ENCODE peak calls at places on chromosome 18, in six cellular contexts. M is substantia nigra; Z is heart left ventricle; F is HL-60; D is activated CD4-positive, alpha-beta T cell treated with anti-CD3 and anti-CD28 coated beads, Interleukin-2, amount 50 U/mL, for 1 hour; I is osteoblast. X is an unnamed sample.

GRCh38 chr18:24052053-24052452 is 37.5 kb downstream of the TTC39C start:
- DNase-seq in F (no peak), D (no peak), I (no peak), Z (no peak), M (no peak), X (no peak)

GRCh38 chr18:34933880-34934689 is 107.1 kb upstream of the MAPRE2 start:
- DNase-seq in Z (no peak), I (no peak), D (no peak), M (no peak), F (no peak), X (no peak)

GRCh38 chr18:52422985-52423601 is 83.1 kb downstream of the DCC start:
- DNase-seq in I (no peak), D (no peak), Z (no peak), M (no peak), F (no peak), X (no peak)

GRCh38 chr18:45825258-45825744 is at the start of gene SIGLEC15:
- DNase-seq in Z (no peak), F (no peak), D (no peak), I (no peak), M (no peak), X (no peak)

GRCh38 chr18:43279015-43279758 is 1.9 kb upstream of the SYT4 start:
- DNase-seq in Z (no peak), F (peak), M (peak), I (no peak), D (no peak), X (no peak)

GRCh38 chr18:43193336-43193735 is 77.9 kb upstream of the RIT2 start:
- DNase-seq in M (no peak), F (no peak), D (no peak), Z (no peak), I (no peak), X (no peak)

GRCh38 chr18:3054214-3054613 is 41.3 kb upstream of the LPIN2 start:
- DNase-seq in F (no peak), D (no peak), I (no peak), Z (no peak), M (no peak), X (no peak)

GRCh38 chr18:38790303-38790702 is 1224.7 kb upstream of the CELF4 start:
- DNase-seq in D (no peak), M (no peak), Z (no peak), F (no peak), I (no peak), X (no peak)

GRCh38 chr18:39604836-39605235 is 2039.2 kb upstream of the CELF4 start:
- DNase-seq in I (no peak), F (no peak), Z (no peak), M (no peak), D (no peak), X (no peak)

GRCh38 chr18:10006261-10006903 is 92.6 kb downstream of the VAPA start:
- DNase-seq in I (peak), M (no peak), Z (no peak), D (no peak), F (peak), X (peak)

GRCh38 chr18:73841661-73842060 is 306.0 kb downstream of the FBXO15 start:
- DNase-seq in D (no peak), F (no peak), M (no peak), Z (no peak), I (no peak), X (no peak)

GRCh38 chr18:67766930-67767329 is 250.4 kb upstream of the DSEL start:
- DNase-seq in I (no peak), D (no peak), Z (no peak), F (no peak), M (no peak), X (peak)

GRCh38 chr18:2610549-2610948 is 39.2 kb downstream of the NDC80 start:
- DNase-seq in F (peak), M (no peak), D (no peak), Z (no peak), I (no peak), X (no peak)

GRCh38 chr18:22230403-22231042 is 61.1 kb downstream of the GATA6 start:
- DNase-seq in I (no peak), Z (no peak), F (no peak), D (no peak), M (no peak), X (no peak)

GRCh38 chr18:5630057-5630765 is 86.4 kb upstream of the EPB41L3 start:
- DNase-seq in F (peak), M (peak), Z (peak), D (no peak), I (no peak), X (no peak)

GRCh38 chr18:58228762-58229161 is 184.7 kb downstream of the NEDD4L start:
- DNase-seq in I (no peak), D (no peak), M (no peak), Z (no peak), F (no peak), X (no peak)

GRCh38 chr18:61892683-61893303 is at the start of gene RNF152:
- DNase-seq in M (peak), I (peak), F (no peak), D (peak), Z (peak), X (no peak)

GRCh38 chr18:23137093-23137640 is 1.9 kb downstream of the CABLES1 start:
- DNase-seq in M (no peak), D (no peak), F (peak), I (no peak), Z (no peak), X (no peak)

GRCh38 chr18:42426496-42427015 is 471.5 kb downstream of the PIK3C3 start:
- DNase-seq in I (no peak), D (no peak), Z (no peak), F (no peak), M (peak), X (no peak)

GRCh38 chr18:49612515-49613033 is 50.7 kb downstream of the LIPG start:
- DNase-seq in D (no peak), F (no peak), Z (no peak), M (no peak), I (no peak), X (no peak)

GRCh38 chr18:21777814-21778213 is 37.2 kb downstream of the MIB1 start:
- DNase-seq in M (no peak), Z (no peak), F (no peak), D (no peak), I (no peak), X (no peak)

GRCh38 chr18:70368903-70369302 is 80.1 kb downstream of the SOCS6 start:
- DNase-seq in Z (no peak), F (peak), D (no peak), I (no peak), M (no peak), X (no peak)

GRCh38 chr18:42038936-42039335 is 83.9 kb downstream of the PIK3C3 start:
- DNase-seq in M (no peak), Z (no peak), D (no peak), I (peak), F (no peak), X (no peak)

GRCh38 chr18:62485684-62486083 is 37.1 kb upstream of the ZCCHC2 start:
- DNase-seq in F (no peak), I (peak), D (no peak), Z (no peak), M (no peak), X (peak)